ENCODE peak calls at places on chromosomes 13 and 19, in six cellular contexts. A, K, J, O, U and P are unnamed samples.

GRCh38 chr19:46288896-46289588 is 7.8 kb upstream of the HIF3A start:
- DNase-seq in A (peak; percentile 74), K (peak; percentile 36), J (no peak), U (no peak), O (peak; percentile 95), P (peak; percentile 86)

GRCh38 chr19:1295169-1296012 is 9.7 kb downstream of the EFNA2 start:
- DNase-seq in O (no peak), J (peak; percentile 99), U (no peak), K (no peak), A (no peak), P (no peak)

GRCh38 chr19:45279587-45280192 is 28.6 kb downstream of the MARK4 start:
- DNase-seq in A (no peak), O (no peak), J (no peak), K (peak; percentile 53), U (no peak), P (no peak)

GRCh38 chr19:52602931-52603330 is 32.8 kb downstream of the ZNF701 start:
- DNase-seq in O (no peak), U (no peak), A (no peak), J (no peak), K (no peak), P (no peak)

GRCh38 chr19:10321874-10322835 is 6.3 kb upstream of the FDX2 start:
- DNase-seq in K (no peak), A (no peak), O (no peak), U (no peak), J (no peak), P (no peak)

GRCh38 chr13:97223711-97224461 is 1.8 kb downstream of the MBNL2 start:
- DNase-seq in A (peak; percentile 25), J (peak; percentile 32), K (peak; percentile 64), U (no peak), O (peak; percentile 91), P (peak; percentile 75)

GRCh38 chr13:54593504-54593903 is 1564.9 kb downstream of the OLFM4 start:
- DNase-seq in U (no peak), O (no peak), J (no peak), K (no peak), A (no peak), P (no peak)

GRCh38 chr19:38079926-38080380 is 144.1 kb downstream of the DPF1 start:
- DNase-seq in O (peak; percentile 81), J (no peak), K (peak; percentile 68), A (peak; percentile 92), U (peak; percentile 77), P (peak; percentile 23)

GRCh38 chr13:42490676-42491075 is 83.3 kb upstream of the TNFSF11 start:
- DNase-seq in J (no peak), U (no peak), O (no peak), A (no peak), K (no peak), P (no peak)

GRCh38 chr19:44573647-44574046 is 39.7 kb upstream of the IGSF23 start:
- DNase-seq in U (no peak), O (no peak), J (no peak), A (no peak), K (no peak), P (no peak)

GRCh38 chr13:106373989-106374572 is 161.4 kb downstream of the EFNB2 start:
- DNase-seq in O (peak; percentile 48), J (no peak), U (peak; percentile 69), A (no peak), K (no peak), P (peak; percentile 33)

GRCh38 chr19:18304496-18305312 is 18.2 kb downstream of the LSM4 start:
- DNase-seq in K (peak; percentile 80), A (no peak), U (no peak), O (peak; percentile 83), J (peak; percentile 88), P (peak; percentile 91)

GRCh38 chr19:17790059-17790780 is 4.7 kb upstream of the B3GNT3 start:
- DNase-seq in K (no peak), A (no peak), J (no peak), U (no peak), O (no peak), P (no peak)

GRCh38 chr13:80957019-80957650 is 616.2 kb upstream of the SPRY2 start:
- DNase-seq in A (no peak), O (peak; percentile 77), K (peak; percentile 6), J (no peak), U (no peak), P (no peak)

GRCh38 chr13:28885191-28885590 is 65.1 kb downstream of the MTUS2 start:
- DNase-seq in K (no peak), U (no peak), O (no peak), A (no peak), J (no peak), P (no peak)

GRCh38 chr13:43195551-43195950 is 172.2 kb downstream of the DNAJC15 start:
- DNase-seq in U (no peak), J (no peak), K (no peak), A (no peak), O (peak; percentile 4), P (no peak)

GRCh38 chr13:18964942-18965341 is 216.7 kb downstream of the TUBA3C start:
- DNase-seq in K (no peak), A (no peak), U (no peak), O (no peak), J (no peak), P (no peak)

GRCh38 chr19:35011091-35011689 is 11.1 kb downstream of the GRAMD1A start:
- DNase-seq in A (no peak), K (no peak), O (no peak), U (no peak), J (no peak), P (no peak)

GRCh38 chr19:7845390-7846179 is 15.6 kb downstream of the EVI5L start:
- DNase-seq in O (no peak), U (no peak), J (no peak), K (no peak), A (no peak), P (no peak)

GRCh38 chr13:113671066-113672001 is 4.3 kb downstream of the GRK1 start:
- DNase-seq in K (no peak), J (no peak), A (no peak), O (no peak), U (no peak), P (no peak)
- TF ChIP-seq MYC in K (no peak), J (no peak), A (no peak), O (no peak), U (no peak), P (no peak)

GRCh38 chr13:71661921-71662320 is 205.1 kb downstream of the DACH1 start:
- DNase-seq in U (no peak), K (no peak), O (peak; percentile 92), A (no peak), J (no peak), P (no peak)
- TF ChIP-seq MYC in U (no peak), K (no peak), O (no peak), A (no peak), J (no peak), P (no peak)

GRCh38 chr13:50826035-50826434 is 17.5 kb downstream of the DLEU7 start:
- DNase-seq in O (no peak), K (no peak), U (no peak), A (no peak), J (no peak), P (no peak)

GRCh38 chr13:50831510-50831909 is 12.0 kb downstream of the DLEU7 start:
- DNase-seq in U (no peak), J (no peak), K (no peak), A (no peak), O (no peak), P (no peak)

GRCh38 chr13:50829226-50829625 is 14.3 kb downstream of the DLEU7 start:
- DNase-seq in A (no peak), J (no peak), K (no peak), O (no peak), U (no peak), P (no peak)

GRCh38 chr13:50829896-50830295 is 13.6 kb downstream of the DLEU7 start:
- DNase-seq in O (no peak), J (no peak), K (no peak), U (no peak), A (no peak), P (peak; percentile 51)
- TF ChIP-seq MYC in O (no peak), J (no peak), K (no peak), U (no peak), A (no peak), P (no peak)

DNA sequence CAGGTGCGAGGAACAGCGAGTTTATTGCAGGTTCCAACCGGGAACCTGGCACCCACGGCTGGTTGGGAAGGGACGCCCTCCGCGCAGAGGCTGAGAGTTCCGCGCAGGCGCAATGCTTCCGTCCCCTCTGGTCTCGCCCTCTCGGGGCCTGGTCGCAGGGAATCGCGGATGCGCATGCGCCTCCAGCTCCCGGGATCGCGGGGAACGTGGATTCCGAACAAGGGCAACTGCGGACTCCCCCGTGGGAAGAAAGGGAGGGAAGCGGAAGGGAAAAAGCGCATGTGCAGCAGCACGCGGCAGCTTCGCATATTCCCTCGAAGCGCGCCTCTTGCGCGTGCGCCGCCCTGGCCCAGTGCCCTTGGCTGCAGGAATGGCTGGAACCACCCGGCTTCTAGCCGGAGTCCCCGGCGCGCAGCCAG is 1.1 kb downstream of the TSSK6 start:
- DNase-seq in U (no peak), J (no peak), A (no peak), K (no peak), O (peak; percentile 83), P (no peak)
- TF ChIP-seq MYC in U (no peak), J (no peak), A (no peak), K (no peak), O (no peak), P (no peak)

GRCh38 chr13:31191748-31192147 is 8.0 kb upstream of the B3GLCT start:
- DNase-seq in O (no peak), U (no peak), J (no peak), A (no peak), K (peak; percentile 61), P (no peak)
- TF ChIP-seq MYC in O (no peak), U (no peak), J (no peak), A (no peak), K (no peak), P (no peak)

GRCh38 chr19:13840751-13841338 is 36.1 kb upstream of the NANOS3 start:
- DNase-seq in U (no peak), A (no peak), O (no peak), J (no peak), K (no peak), P (no peak)

GRCh38 chr19:13842294-13843103 is 34.4 kb upstream of the NANOS3 start:
- DNase-seq in O (peak; percentile 70), K (no peak), J (peak; percentile 80), A (no peak), U (no peak), P (peak; percentile 77)

GRCh38 chr19:13841339-13842293 is 35.3 kb upstream of the NANOS3 start:
- DNase-seq in K (no peak), U (no peak), A (no peak), J (no peak), O (no peak), P (peak; percentile 63)

GRCh38 chr19:13844130-13844631 is 32.8 kb upstream of the NANOS3 start:
- DNase-seq in O (no peak), U (no peak), J (no peak), A (no peak), K (no peak), P (no peak)

GRCh38 chr19:13843104-13843921 is 33.6 kb upstream of the NANOS3 start:
- DNase-seq in U (no peak), O (peak; percentile 59), A (no peak), K (no peak), J (no peak), P (no peak)
- TF ChIP-seq MYC in U (no peak), O (no peak), A (no peak), K (no peak), J (no peak), P (no peak)